ENCODE peak calls at places on chromosomes 16 and 17, in four cellular contexts. C, H, V and G are unnamed samples.
A peak's percentile ranks its signal among the peaks of the same experiment; 100 is the strongest.

GRCh38 chr16:77949445-77949844 is 72.9 kb upstream of the CLEC3A start:
- DNase-seq in C (no peak), H (no peak), V (no peak), G (no peak)

GRCh38 chr16:79417465-79418093 is 183.0 kb downstream of the MAF start:
- DNase-seq in C (no peak), H (no peak), V (no peak), G (no peak)

GRCh38 chr16:48405907-48406306 is 20.7 kb upstream of the SIAH1 start:
- DNase-seq in C (no peak), H (no peak), V (no peak), G (no peak)

GRCh38 chr17:50927287-50927686 is 61.1 kb upstream of the TOB1 start:
- DNase-seq in C (no peak), H (no peak), V (no peak), G (no peak)

GRCh38 chr16:86346034-86346433 is 164.3 kb upstream of the FOXF1 start:
- DNase-seq in C (no peak), H (no peak), V (no peak), G (no peak)

GRCh38 chr17:74386397-74386796 is 19.1 kb downstream of the GPR142 start:
- DNase-seq in C (no peak), H (no peak), V (no peak), G (no peak)

GRCh38 chr16:27691717-27692116 is 141.8 kb downstream of the KATNIP start:
- DNase-seq in C (no peak), H (no peak), V (no peak), G (no peak)

GRCh38 chr16:48971571-48972071 is 310.0 kb downstream of the CBLN1 start:
- DNase-seq in C (no peak), H (no peak), V (no peak), G (no peak)

DNA sequence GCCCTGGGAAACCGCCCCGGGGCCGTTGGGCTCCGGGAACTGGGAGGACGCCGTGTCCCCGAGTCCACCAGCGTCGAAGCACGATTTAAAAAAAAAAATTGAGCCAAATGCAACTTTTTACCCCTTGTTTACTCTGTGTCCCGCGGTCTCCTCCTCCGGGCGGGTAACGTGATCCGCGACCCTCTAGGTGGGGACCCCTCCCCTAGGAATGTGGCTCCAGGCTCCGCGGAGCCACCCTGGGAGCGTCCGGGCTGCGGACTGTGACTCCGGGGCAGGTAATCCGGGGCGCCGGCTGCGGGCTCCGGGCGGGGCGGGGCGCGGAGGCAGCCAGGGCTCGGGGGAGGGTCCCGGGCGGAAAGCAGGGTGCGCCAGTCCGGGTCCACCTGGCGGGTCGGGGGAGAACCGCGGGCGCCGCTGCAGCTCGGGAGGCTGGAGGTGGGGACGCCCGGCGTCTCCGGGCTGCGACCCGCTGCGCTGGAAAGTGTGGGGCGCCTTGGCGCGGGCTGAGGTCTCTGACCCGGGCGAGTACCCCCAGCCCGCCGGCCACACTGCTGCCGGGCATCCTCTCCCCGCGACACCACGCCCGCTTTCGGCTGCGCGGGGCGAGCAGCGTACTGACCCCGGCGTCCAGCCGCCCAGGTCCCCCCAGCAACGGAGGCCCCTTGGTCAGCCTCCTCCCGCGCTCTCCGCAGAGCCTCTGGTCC is 850 bp upstream of the HELZ start:
- DNase-seq in C (peak; percentile 46), H (peak; percentile 88), V (peak; percentile 4), G (peak; percentile 33)
- TF ChIP-seq POLR2AphosphoS5 in C (no peak), H (no peak), V (no peak), G (no peak)

GRCh38 chr17:43465049-43465448 is 18.7 kb upstream of the DHX8 start:
- DNase-seq in C (no peak), H (no peak), V (no peak), G (no peak)
- TF ChIP-seq POLR2A in C (no peak), H (no peak), V (no peak), G (no peak)

GRCh38 chr17:40317880-40318834 is 9.2 kb downstream of the RARA start:
- DNase-seq in C (peak; percentile 97), H (peak; percentile 99), V (peak; percentile 98), G (peak; percentile 94)
- TF ChIP-seq POLR2AphosphoS5 in C (peak; percentile 38), H (peak; percentile 89), V (peak; percentile 97), G (no peak)

DNA sequence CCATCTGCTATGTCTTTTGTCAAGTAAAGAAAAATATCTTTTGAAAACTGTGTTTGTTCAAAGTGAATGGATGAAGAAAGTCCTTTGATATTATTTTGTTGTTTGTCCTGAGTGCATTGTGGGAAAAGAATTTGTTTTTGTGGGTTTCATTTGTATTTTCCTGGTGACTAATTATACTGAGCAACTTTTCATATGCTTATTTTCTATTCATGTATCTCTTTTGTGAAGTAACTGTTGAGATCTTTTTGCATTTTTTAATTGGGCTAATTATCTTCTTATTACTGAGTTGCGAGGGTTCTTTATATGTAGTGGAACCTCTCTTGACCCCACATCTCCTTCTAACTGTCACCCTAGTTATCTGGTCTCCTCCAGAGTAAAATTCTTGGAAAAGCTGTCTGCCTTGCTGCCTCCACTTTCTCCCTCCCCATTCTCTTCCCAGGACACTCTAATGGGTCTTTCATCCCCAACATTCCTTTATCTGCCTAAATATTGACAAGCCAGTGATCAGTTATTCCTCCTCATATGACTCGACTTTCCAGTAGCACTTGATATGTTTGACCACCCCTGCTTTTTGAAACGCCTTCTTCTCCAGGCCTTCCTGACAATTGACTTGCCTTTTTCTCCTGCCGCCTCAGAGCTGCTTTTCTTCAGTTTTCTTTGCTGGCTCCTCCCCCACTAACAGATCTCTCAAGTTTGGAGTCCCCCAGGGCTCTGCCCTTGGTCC is 117.6 kb upstream of the HAS3 start:
- DNase-seq in C (no peak), H (no peak), V (no peak), G (no peak)
- TF ChIP-seq POLR2A in C (no peak), H (no peak), V (no peak), G (no peak)